ENCODE peak calls at places on chromosomes 12 and 14, in five cellular contexts. T is stimulated activated CD4-positive, alpha-beta T cell treated with anti-CD3 and anti-CD28 coated beads, TNF-alpha, amount 100 ng/mL, for 1 hour; P is fibroblast of lung; R is cardiac fibroblast; U is effector memory CD4-positive, alpha-beta T cell. B is an unnamed sample.

GRCh38 chr12:49059385-49060232 is 985 bp downstream of the KMT2D start:
- DNase-seq in T (no peak), P (peak), R (peak), U (no peak), B (no peak)

GRCh38 chr14:102498678-102499265 is 10.8 kb downstream of the ANKRD9 start:
- DNase-seq in T (no peak), P (no peak), R (no peak), U (no peak), B (no peak)

GRCh38 chr12:6084261-6084968 is 40.1 kb downstream of the VWF start:
- DNase-seq in T (no peak), P (peak), R (peak), U (no peak), B (no peak)

GRCh38 chr12:105506678-105507310 is 176.3 kb downstream of the C12orf75 start:
- DNase-seq in T (no peak), P (no peak), R (no peak), U (no peak), B (no peak)

GRCh38 chr14:73740921-73741326 is 26.7 kb upstream of the PNMA1 start:
- DNase-seq in T (no peak), P (no peak), R (peak), U (no peak), B (no peak)

GRCh38 chr12:28536088-28536487 is 345.8 kb downstream of the CCDC91 start:
- DNase-seq in T (no peak), P (peak), R (peak), U (no peak), B (no peak)

GRCh38 chr12:129109174-129110001 is 256.1 kb downstream of the GLT1D1 start:
- DNase-seq in T (no peak), P (no peak), R (no peak), U (no peak), B (no peak)

GRCh38 chr14:30551460-30551859 is 7.5 kb upstream of the G2E3 start:
- DNase-seq in T (no peak), P (peak), R (no peak), U (no peak), B (no peak)

GRCh38 chr14:76904100-76904739 is 78.0 kb downstream of the LRRC74A start:
- DNase-seq in T (no peak), P (peak), R (peak), U (no peak), B (no peak)

GRCh38 chr12:64457036-64457435 is 5.1 kb downstream of the TBK1 start:
- DNase-seq in T (no peak), P (no peak), R (peak), U (peak), B (no peak)

GRCh38 chr12:61355105-61355504 is 905.1 kb upstream of the USP15 start:
- DNase-seq in T (no peak), P (no peak), R (no peak), U (no peak), B (no peak)

GRCh38 chr12:116303929-116304328 is 26.4 kb upstream of the MED13L start:
- DNase-seq in T (no peak), P (no peak), R (peak), U (no peak), B (no peak)

GRCh38 chr12:122909442-122910288 is 13.7 kb upstream of the VPS37B start:
- DNase-seq in T (no peak), P (no peak), R (peak), U (no peak), B (no peak)

GRCh38 chr12:127178463-127178862 is 1088.5 kb upstream of the TMEM132C start:
- DNase-seq in T (no peak), P (no peak), R (no peak), U (no peak), B (no peak)

GRCh38 chr12:115149685-115150378 is 465.9 kb upstream of the TBX3 start:
- DNase-seq in T (no peak), P (peak), R (peak), U (no peak), B (no peak)

GRCh38 chr12:69123909-69124638 is 115.3 kb upstream of the CPSF6 start:
- DNase-seq in T (no peak), P (no peak), R (no peak), U (no peak), B (no peak)

GRCh38 chr12:62703011-62703380 is 232.0 kb downstream of the PPM1H start:
- DNase-seq in T (no peak), P (peak), R (no peak), U (no peak), B (no peak)

GRCh38 chr12:56803750-56804149 is 40.6 kb downstream of the HSD17B6 start:
- DNase-seq in T (no peak), P (peak), R (no peak), U (no peak), B (no peak)

GRCh38 chr12:13135336-13136178 is 32.1 kb upstream of the GSG1 start:
- DNase-seq in T (no peak), P (peak), R (peak), U (no peak), B (no peak)

GRCh38 chr12:94873368-94874085 is 130.0 kb downstream of the NDUFA12 start:
- DNase-seq in T (no peak), P (no peak), R (no peak), U (no peak), B (no peak)

GRCh38 chr12:111585619-111586135 is 13.4 kb downstream of the ATXN2 start:
- DNase-seq in T (no peak), P (no peak), R (no peak), U (no peak), B (no peak)

GRCh38 chr12:115227137-115227615 is 543.2 kb upstream of the TBX3 start:
- DNase-seq in T (no peak), P (peak), R (peak), U (no peak), B (no peak)

GRCh38 chr12:49369723-49370145 is 2.5 kb downstream of the SPATS2 start:
- DNase-seq in T (no peak), P (peak), R (peak), U (no peak), B (no peak)

GRCh38 chr14:23933108-23933507 is 20.5 kb upstream of the DHRS4 start:
- DNase-seq in T (no peak), P (no peak), R (no peak), U (no peak), B (no peak)

GRCh38 chr14:80845877-80846276 is 95.7 kb downstream of the CEP128 start:
- DNase-seq in T (no peak), P (no peak), R (no peak), U (no peak), B (no peak)

GRCh38 chr12:50192908-50193307 is 25.7 kb upstream of the CERS5 start:
- DNase-seq in T (no peak), P (peak), R (peak), U (no peak), B (no peak)

GRCh38 chr12:109201496-109201885 is 85.1 kb downstream of the ACACB start:
- DNase-seq in T (no peak), P (no peak), R (no peak), U (no peak), B (no peak)

GRCh38 chr12:42407306-42407705 is 81.3 kb downstream of the PPHLN1 start:
- DNase-seq in T (no peak), P (peak), R (no peak), U (no peak), B (no peak)

GRCh38 chr14:55077155-55077554 is 25.7 kb downstream of the MAPK1IP1L start:
- DNase-seq in T (no peak), P (peak), R (peak), U (no peak), B (no peak)

GRCh38 chr14:101812071-101812470 is 50.6 kb downstream of the PPP2R5C start:
- DNase-seq in T (no peak), P (no peak), R (no peak), U (no peak), B (no peak)

GRCh38 chr12:48997719-48998496 is 1.3 kb downstream of the DDN start:
- DNase-seq in T (no peak), P (no peak), R (no peak), U (no peak), B (no peak)

GRCh38 chr12:47576256-47576655 is 129.6 kb downstream of the RPAP3 start:
- DNase-seq in T (no peak), P (no peak), R (no peak), U (no peak), B (no peak)

GRCh38 chr14:24425704-24426103 is 3.8 kb downstream of the CBLN3 start:
- DNase-seq in T (no peak), P (peak), R (peak), U (no peak), B (no peak)

GRCh38 chr12:108127654-108128053 is 1.4 kb upstream of the WSCD2 start:
- DNase-seq in T (no peak), P (no peak), R (no peak), U (no peak), B (no peak)